ENCODE peak calls at places on chromosomes 5 and 9, in four cellular contexts. One of them, this sample, is unnamed.

GRCh38 chr5:121596882-121597281 is 254.8 kb upstream of the FTMT start:
- DNase-seq in activated CD8-positive, alpha-beta memory T cell treated with anti-CD3 and anti-CD28 coated beads, Interleukin-2, amount 50 U/mL, for 48 hours: no peak
- DNase-seq in aorta: no peak
- DNase-seq in NAMALWA: no peak
- DNase-seq in this sample: no peak

GRCh38 chr9:16611001-16611400 is 259.5 kb downstream of the BNC2 start:
- DNase-seq in activated CD8-positive, alpha-beta memory T cell treated with anti-CD3 and anti-CD28 coated beads, Interleukin-2, amount 50 U/mL, for 48 hours: no peak
- DNase-seq in NAMALWA: no peak
- DNase-seq in aorta: no peak
- DNase-seq in this sample: no peak

GRCh38 chr5:132750471-132751230 is 3.4 kb downstream of the CCNI2 start:
- DNase-seq in activated CD8-positive, alpha-beta memory T cell treated with anti-CD3 and anti-CD28 coated beads, Interleukin-2, amount 50 U/mL, for 48 hours: peak
- DNase-seq in aorta: no peak
- DNase-seq in NAMALWA: no peak
- DNase-seq in this sample: no peak

GRCh38 chr5:148984333-148984732 is 78.5 kb downstream of the SH3TC2 start:
- DNase-seq in aorta: no peak
- DNase-seq in activated CD8-positive, alpha-beta memory T cell treated with anti-CD3 and anti-CD28 coated beads, Interleukin-2, amount 50 U/mL, for 48 hours: no peak
- DNase-seq in NAMALWA: no peak
- DNase-seq in this sample: no peak

GRCh38 chr5:150410524-150411244 is 2.0 kb downstream of the CD74 start:
- DNase-seq in NAMALWA: peak
- DNase-seq in aorta: no peak
- DNase-seq in activated CD8-positive, alpha-beta memory T cell treated with anti-CD3 and anti-CD28 coated beads, Interleukin-2, amount 50 U/mL, for 48 hours: no peak
- DNase-seq in this sample: peak

GRCh38 chr5:5297432-5298067 is 124.9 kb upstream of the ICE1 start:
- DNase-seq in NAMALWA: no peak
- DNase-seq in aorta: no peak
- DNase-seq in activated CD8-positive, alpha-beta memory T cell treated with anti-CD3 and anti-CD28 coated beads, Interleukin-2, amount 50 U/mL, for 48 hours: no peak
- DNase-seq in this sample: no peak

GRCh38 chr9:137167752-137168574 is 1.9 kb downstream of the LRRC26 start:
- DNase-seq in activated CD8-positive, alpha-beta memory T cell treated with anti-CD3 and anti-CD28 coated beads, Interleukin-2, amount 50 U/mL, for 48 hours: no peak
- DNase-seq in NAMALWA: no peak
- DNase-seq in aorta: no peak
- DNase-seq in this sample: peak

GRCh38 chr9:116663588-116663987 is 23.5 kb upstream of the TRIM32 start:
- DNase-seq in aorta: no peak
- DNase-seq in activated CD8-positive, alpha-beta memory T cell treated with anti-CD3 and anti-CD28 coated beads, Interleukin-2, amount 50 U/mL, for 48 hours: no peak
- DNase-seq in NAMALWA: no peak
- DNase-seq in this sample: no peak

GRCh38 chr9:107945493-107945892 is 455.9 kb upstream of the KLF4 start:
- DNase-seq in aorta: no peak
- DNase-seq in NAMALWA: peak
- DNase-seq in activated CD8-positive, alpha-beta memory T cell treated with anti-CD3 and anti-CD28 coated beads, Interleukin-2, amount 50 U/mL, for 48 hours: no peak
- DNase-seq in this sample: no peak

GRCh38 chr5:158233735-158234322 is 374.9 kb upstream of the CLINT1 start:
- DNase-seq in activated CD8-positive, alpha-beta memory T cell treated with anti-CD3 and anti-CD28 coated beads, Interleukin-2, amount 50 U/mL, for 48 hours: no peak
- DNase-seq in aorta: no peak
- DNase-seq in NAMALWA: peak
- DNase-seq in this sample: no peak

GRCh38 chr9:437066-438015 is 222.7 kb downstream of the DOCK8 start:
- DNase-seq in activated CD8-positive, alpha-beta memory T cell treated with anti-CD3 and anti-CD28 coated beads, Interleukin-2, amount 50 U/mL, for 48 hours: no peak
- DNase-seq in NAMALWA: no peak
- DNase-seq in aorta: no peak
- DNase-seq in this sample: no peak

GRCh38 chr5:10567781-10568321 is 4.0 kb downstream of the ANKRD33B start:
- DNase-seq in NAMALWA: no peak
- DNase-seq in aorta: no peak
- DNase-seq in activated CD8-positive, alpha-beta memory T cell treated with anti-CD3 and anti-CD28 coated beads, Interleukin-2, amount 50 U/mL, for 48 hours: peak
- DNase-seq in this sample: no peak

This sample was measured in WTC11.